ENCODE peak calls at places on chromosome 19, in five cellular contexts. I, C, V, N and H are unnamed samples.

GRCh38 chr19:49718511-49718910 is 27.6 kb downstream of the CPT1C start:
- DNase-seq in I (peak; percentile 35), C (no peak), V (no peak), N (no peak), H (no peak)

GRCh38 chr19:13762635-13763235 is 1.6 kb upstream of the MRI1 start:
- DNase-seq in I (no peak), C (no peak), V (no peak), N (no peak), H (no peak)

GRCh38 chr19:10412257-10412977 is 7.9 kb upstream of the PDE4A start:
- DNase-seq in I (no peak), C (no peak), V (no peak), N (no peak), H (no peak)

GRCh38 chr19:38977445-38978314 is 2.1 kb upstream of the FBXO17 start:
- DNase-seq in I (peak; percentile 50), C (no peak), V (peak; percentile 33), N (no peak), H (no peak)

GRCh38 chr19:18349524-18350128 is 9.2 kb downstream of the PGPEP1 start:
- DNase-seq in I (peak; percentile 65), C (peak; percentile 67), V (peak; percentile 61), N (no peak), H (no peak)

GRCh38 chr19:38975214-38975860 is at the start of gene FBXO17:
- DNase-seq in I (peak; percentile 63), C (peak; percentile 44), V (peak; percentile 87), N (peak; percentile 52), H (no peak)

GRCh38 chr19:7679017-7679720 is 1.5 kb upstream of the TRAPPC5 start:
- DNase-seq in I (no peak), C (no peak), V (peak; percentile 30), N (no peak), H (no peak)

GRCh38 chr19:2547721-2548120 is 71.8 kb downstream of the GADD45B start:
- DNase-seq in I (no peak), C (no peak), V (no peak), N (no peak), H (no peak)

GRCh38 chr19:50422397-50423278 is 3.9 kb downstream of the SPIB start:
- DNase-seq in I (no peak), C (no peak), V (no peak), N (no peak), H (no peak)

GRCh38 chr19:19021115-19021514 is 12.2 kb downstream of the SUGP2 start:
- DNase-seq in I (peak; percentile 84), C (no peak), V (no peak), N (no peak), H (peak; percentile 27)

DNA sequence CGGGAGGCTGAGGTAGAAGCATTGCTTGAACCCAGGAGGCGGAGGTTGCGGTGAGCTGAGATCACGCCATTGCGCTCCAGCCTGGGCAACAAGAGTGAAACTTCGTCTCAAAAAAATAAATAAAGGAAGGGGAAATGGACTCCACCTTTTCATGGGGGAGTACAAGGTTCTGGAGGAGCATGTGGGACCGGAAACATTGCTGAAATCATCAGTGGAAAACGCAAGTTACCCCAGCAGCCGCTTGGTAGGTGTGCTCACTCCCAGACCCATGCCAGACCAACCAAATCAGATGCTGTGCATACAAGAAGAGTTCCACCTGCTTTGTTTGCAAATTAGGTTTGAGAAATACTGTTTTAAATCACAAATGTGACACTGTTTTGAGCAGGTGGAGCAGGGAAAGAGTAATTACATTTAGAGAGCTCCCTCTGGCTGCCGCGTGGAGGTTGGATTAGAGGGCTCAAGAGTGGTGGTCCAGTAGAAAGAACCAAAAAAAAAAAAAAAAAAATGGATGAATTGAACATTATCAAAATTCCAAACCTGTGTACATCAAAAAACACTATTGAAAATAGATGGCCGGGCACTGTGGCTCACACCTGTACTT is 4.9 kb downstream of the ERICH4 start:
- DNase-seq in I (no peak), C (no peak), V (no peak), N (no peak), H (no peak)
- TF ChIP-seq CTCF in I (no peak), C (no peak), V (peak; percentile 4), N (peak; percentile 41), H (no peak)

GRCh38 chr19:40025938-40026596 is 29.2 kb downstream of the ZNF546 start:
- DNase-seq in I (no peak), C (no peak), V (no peak), N (no peak), H (no peak)
- H3K9me3 ChIP-seq in I (peaks cover 53% of the 10 kb centered on the region), C (peaks cover 92% of the 10 kb centered on the region), V (peaks cover 100% of the 10 kb centered on the region), N (peaks cover 100% of the 10 kb centered on the region), H (peaks cover 45% of the 10 kb centered on the region)

DNA sequence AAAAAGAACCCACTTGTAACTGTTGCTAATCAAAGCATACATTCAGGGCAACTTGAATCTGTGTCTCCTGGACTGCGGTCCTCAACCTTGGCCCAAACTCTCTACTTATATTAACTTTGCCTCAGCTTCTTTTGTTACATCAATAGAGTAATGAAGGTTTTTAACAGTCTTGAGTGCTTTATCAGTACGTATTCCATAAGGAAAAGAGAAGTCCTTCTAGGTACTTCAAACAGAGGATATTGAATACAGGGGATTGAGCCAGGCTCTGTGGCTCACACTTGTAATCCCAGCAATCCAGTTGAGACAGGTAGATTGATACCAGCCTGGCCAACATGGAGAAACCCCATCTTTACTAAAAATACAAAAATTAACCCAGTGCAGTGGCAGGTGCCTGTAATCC is 1.2 kb upstream of the EPS15L1 start:
- DNase-seq in I (no peak), C (no peak), V (no peak), N (no peak), H (no peak)
- TF ChIP-seq CTCF in I (no peak), C (no peak), V (no peak), N (no peak), H (no peak)

DNA sequence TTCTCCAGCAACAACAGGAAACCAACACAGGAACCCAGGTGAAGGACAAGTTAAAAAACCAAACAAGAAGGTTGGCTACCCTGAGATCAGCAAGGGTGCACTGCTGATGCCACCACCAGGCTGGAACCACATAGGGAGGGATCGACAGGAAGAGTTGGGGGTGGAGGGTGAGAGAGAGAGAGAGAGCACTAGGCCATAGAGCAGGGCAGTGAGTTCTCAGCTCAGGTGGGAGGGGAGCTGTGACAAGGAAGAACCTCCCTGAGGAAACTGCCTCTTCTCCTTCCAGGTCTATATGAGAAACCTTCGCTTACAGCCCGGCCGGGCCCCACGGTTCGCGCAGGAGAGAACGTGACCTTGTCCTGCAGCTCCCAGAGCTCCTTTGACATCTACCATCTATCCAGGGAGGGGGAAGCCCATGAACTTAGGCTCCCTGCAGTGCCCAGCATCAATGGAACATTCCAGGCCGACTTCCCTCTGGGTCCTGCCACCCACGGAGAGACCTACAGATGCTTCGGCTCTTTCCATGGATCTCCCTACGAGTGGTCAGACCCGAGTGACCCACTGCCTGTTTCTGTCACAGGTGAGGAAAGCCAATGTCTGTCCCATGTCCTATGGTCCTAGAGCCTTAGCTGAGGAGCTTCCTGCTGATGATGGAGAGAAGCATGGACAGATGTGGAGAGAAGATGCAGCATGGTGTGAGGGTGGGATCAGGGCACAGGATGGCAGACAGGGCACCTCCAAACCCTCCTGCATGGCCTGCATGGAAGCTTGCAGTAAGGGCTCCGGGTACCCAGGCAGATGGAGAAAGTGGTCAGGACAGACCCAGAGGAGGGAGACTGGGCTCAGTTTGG is 2.5 kb downstream of the KIR2DL4 start:
- DNase-seq in I (no peak), C (no peak), V (no peak), N (no peak), H (no peak)
- H3K9me3 ChIP-seq in I (peaks cover 32% of the 10 kb centered on the region), C (peaks cover 5% of the 10 kb centered on the region), V (no peaks in the 10 kb centered on the region), N (peaks cover 5% of the 10 kb centered on the region), H (peaks cover 58% of the 10 kb centered on the region)